ENCODE peak calls at places on chromosomes 13 and 19, in seven cellular contexts. V is CD8-positive, alpha-beta T cell; U is HL-60; R is pancreas; P is cardiac muscle cell; K is retinal pigment epithelial cell; T is mucosa of descending colon. B is an unnamed sample.

GRCh38 chr13:102530751-102531150 is 66.0 kb upstream of the TPP2 start:
- DNase-seq in V (no peak), T (no peak), R (no peak), K (no peak), P (no peak), U (no peak), B (no peak)

GRCh38 chr13:40503966-40504591 is 162.4 kb downstream of the FOXO1 start:
- DNase-seq in R (no peak), P (no peak), K (no peak), U (no peak), V (no peak), T (no peak), B (no peak)

GRCh38 chr13:41402695-41403511 is 54.4 kb upstream of the RGCC start:
- DNase-seq in U (no peak), T (no peak), K (no peak), R (no peak), V (no peak), P (peak; percentile 5), B (no peak)

GRCh38 chr19:7153008-7153407 is 83.5 kb downstream of the ZNF557 start:
- DNase-seq in P (no peak), U (no peak), V (no peak), K (no peak), T (no peak), R (no peak), B (no peak)

GRCh38 chr19:11020982-11021759 is 60.3 kb downstream of the SMARCA4 start:
- DNase-seq in U (no peak), R (no peak), P (no peak), V (no peak), T (no peak), K (no peak), B (no peak)

GRCh38 chr19:32240316-32240715 is 105.1 kb upstream of the ZNF507 start:
- DNase-seq in T (no peak), P (no peak), U (no peak), V (no peak), R (no peak), K (no peak), B (no peak)

GRCh38 chr13:76853481-76853880 is 32.7 kb downstream of the KCTD12 start:
- DNase-seq in U (no peak), P (no peak), T (no peak), V (no peak), R (no peak), K (no peak), B (no peak)

GRCh38 chr19:35710784-35711723 is 6.7 kb downstream of the ZBTB32 start:
- DNase-seq in P (no peak), K (no peak), V (no peak), U (no peak), R (no peak), T (no peak), B (no peak)

GRCh38 chr13:73514208-73514607 is 455.4 kb downstream of the KLF5 start:
- DNase-seq in P (no peak), R (no peak), K (no peak), V (no peak), U (no peak), T (no peak), B (no peak)

GRCh38 chr19:40417714-40417996 is 4.5 kb upstream of the PRX start:
- DNase-seq in V (no peak), T (no peak), P (no peak), R (no peak), U (no peak), K (no peak), B (no peak)

GRCh38 chr19:35558400-35559280 is 4.8 kb downstream of the ATP4A start:
- DNase-seq in R (no peak), V (no peak), U (no peak), P (no peak), K (no peak), T (no peak), B (no peak)

GRCh38 chr13:111482806-111483620 is 162.6 kb downstream of the TEX29 start:
- DNase-seq in V (no peak), P (no peak), K (no peak), R (no peak), U (no peak), T (no peak), B (no peak)

GRCh38 chr19:3302755-3303154 is 63.6 kb upstream of the NFIC start:
- DNase-seq in R (no peak), K (no peak), U (no peak), T (no peak), P (no peak), V (no peak), B (no peak)
- TF ChIP-seq CTCF in R (no peak), K (no peak), U (no peak), T (no peak), P (no peak), V (no peak), B (no peak)

GRCh38 chr19:15166700-15167099 is 34.1 kb downstream of the NOTCH3 start:
- DNase-seq in V (no peak), R (no peak), T (no peak), P (no peak), K (no peak), U (no peak), B (no peak)

GRCh38 chr19:15156391-15156790 is 44.4 kb downstream of the NOTCH3 start:
- DNase-seq in V (no peak), T (no peak), U (no peak), R (no peak), P (no peak), K (no peak), B (no peak)

GRCh38 chr19:15159251-15159650 is 41.5 kb downstream of the NOTCH3 start:
- DNase-seq in T (no peak), R (no peak), K (no peak), U (no peak), P (no peak), V (no peak), B (no peak)

GRCh38 chr19:15161028-15161984 is 39.5 kb downstream of the NOTCH3 start:
- DNase-seq in T (no peak), U (no peak), V (no peak), R (no peak), K (no peak), P (no peak), B (no peak)
- TF ChIP-seq CTCF in T (no peak), U (peak; percentile 52), V (no peak), R (no peak), K (peak; percentile 27), P (peak; percentile 36), B (no peak)

DNA sequence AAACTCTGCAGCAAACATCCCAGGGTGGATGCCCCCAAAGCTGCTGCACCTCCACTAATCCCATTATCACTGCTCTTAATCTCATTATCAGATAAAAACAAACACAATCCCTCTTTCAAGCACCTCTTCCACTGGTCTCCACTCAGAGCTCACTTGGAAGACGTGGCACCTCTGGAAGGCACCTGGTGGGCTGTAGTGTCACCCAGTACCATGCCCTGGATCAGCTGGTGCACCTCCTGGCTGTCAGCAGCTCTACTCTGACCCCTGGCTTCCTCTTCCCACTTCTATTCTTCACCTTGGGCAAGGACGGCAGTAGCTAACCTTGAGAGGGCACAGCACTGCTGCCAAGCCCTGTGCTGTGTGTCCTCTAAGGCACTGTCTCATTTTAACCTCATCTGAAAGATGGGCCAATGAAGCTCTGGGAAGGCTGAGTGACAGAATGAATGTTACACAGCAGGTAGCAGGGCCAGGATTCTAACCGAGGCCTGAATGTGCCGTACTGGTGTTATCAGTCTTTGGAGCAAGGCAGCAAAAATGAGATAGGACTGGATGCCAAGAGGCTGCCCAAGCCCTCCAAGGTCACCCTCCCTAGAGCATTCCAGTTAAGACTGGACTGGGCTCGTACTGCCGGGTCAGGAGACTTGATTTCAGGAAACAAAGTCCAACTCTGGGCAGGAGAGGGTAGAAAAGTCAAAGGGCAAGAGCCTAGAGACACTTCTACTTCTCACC is 7.4 kb downstream of the BRD4 start:
- DNase-seq in V (peak; percentile 40), K (no peak), R (peak; percentile 74), T (no peak), P (peak; percentile 32), U (no peak), B (no peak)
- TF ChIP-seq CTCF in V (no peak), K (no peak), R (no peak), T (no peak), P (no peak), U (no peak), B (no peak)

DNA sequence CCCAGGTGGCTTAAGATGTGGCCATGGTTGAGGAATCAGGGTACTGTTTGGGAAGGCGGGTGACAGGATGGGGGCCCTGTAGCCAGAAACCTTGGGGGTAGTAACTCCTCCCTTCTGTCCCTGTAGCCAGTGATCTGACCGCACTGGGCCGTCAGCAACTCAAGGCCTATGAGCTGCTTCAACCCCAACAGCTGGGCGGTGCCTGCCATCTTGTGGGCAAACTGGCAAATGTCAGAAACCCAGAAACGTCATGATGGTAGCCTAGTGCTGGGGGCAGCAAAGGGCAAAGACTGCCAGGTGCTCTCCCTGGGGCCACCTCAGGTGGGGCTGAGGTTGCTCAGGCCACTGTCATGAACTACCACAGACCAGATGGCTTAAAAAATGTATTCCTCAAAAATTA is 3.5 kb downstream of the COPE start:
- DNase-seq in R (no peak), V (no peak), K (no peak), T (peak; percentile 51), U (no peak), P (peak; percentile 43), B (peak; percentile 41)
- TF ChIP-seq CTCF in R (no peak), V (no peak), K (peak; percentile 44), T (no peak), U (peak; percentile 23), P (peak; percentile 20), B (peak; percentile 32)

DNA sequence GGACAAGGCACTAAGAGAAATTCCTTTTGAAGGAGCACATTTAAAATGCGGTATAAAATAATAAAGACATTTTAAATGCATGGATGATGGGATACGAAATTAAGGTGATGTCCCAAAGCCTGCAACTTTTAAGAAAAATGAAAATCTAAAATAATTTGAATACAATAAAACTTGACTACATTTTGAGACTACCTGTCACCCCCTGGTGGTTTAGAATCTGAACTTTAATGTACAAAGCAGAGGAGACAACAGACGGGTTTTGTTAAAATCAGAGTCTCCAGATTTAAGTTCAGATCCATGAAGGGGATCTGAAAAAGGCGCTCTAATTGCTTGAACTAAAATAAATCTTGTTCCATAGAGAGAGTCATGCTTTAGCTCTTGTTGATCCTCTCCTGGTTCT is 1129.3 kb upstream of the PCDH20 start:
- DNase-seq in V (no peak), U (no peak), P (no peak), K (no peak), T (no peak), R (no peak), B (no peak)
- TF ChIP-seq CTCF in V (no peak), U (no peak), P (no peak), K (no peak), T (no peak), R (no peak), B (peak; percentile 45)

B was measured in endothelial cell.